ENCODE peak calls at places on chromosomes 16 and 17, in six cellular contexts. L is body of pancreas, T is psoas muscle, R is neural progenitor cell, W is fibroblast of lung, B is lower lobe of right lung. Y is an unnamed sample.

GRCh38 chr16:57096793-57097192 is 4.4 kb downstream of the CPNE2 start:
- DNase-seq in L (no peak), T (no peak), R (no peak), W (no peak), B (no peak), Y (no peak)

GRCh38 chr16:9484901-9485300 is 393.5 kb downstream of the HAPSTR1 start:
- DNase-seq in L (no peak), T (no peak), R (no peak), W (no peak), B (no peak), Y (no peak)

GRCh38 chr16:31528726-31529397 is 1.2 kb downstream of the AHSP start:
- DNase-seq in L (peak), T (no peak), R (no peak), W (no peak), B (no peak), Y (no peak)

GRCh38 chr17:60167095-60167741 is 17.4 kb downstream of the CA4 start:
- DNase-seq in L (peak), T (no peak), R (no peak), W (no peak), B (no peak), Y (peak)

GRCh38 chr17:64161380-64161779 is 31.4 kb upstream of the ERN1 start:
- DNase-seq in L (no peak), T (no peak), R (no peak), W (no peak), B (no peak), Y (no peak)

GRCh38 chr17:72591500-72592241 is 470.9 kb downstream of the SOX9 start:
- DNase-seq in L (peak), T (no peak), R (peak), W (peak), B (peak), Y (peak)

GRCh38 chr17:73203135-73203787 is 10.4 kb downstream of the COG1 start:
- DNase-seq in L (peak), T (no peak), R (no peak), W (no peak), B (no peak), Y (no peak)

GRCh38 chr17:34961093-34961911 is at the start of the genes CCT6B and ZNF830:
- DNase-seq in L (peak), T (peak), R (peak), W (peak), B (peak), Y (peak)

GRCh38 chr16:51113254-51114125 is 37.6 kb downstream of the SALL1 start:
- DNase-seq in L (no peak), T (no peak), R (peak), W (no peak), B (no peak), Y (no peak)

GRCh38 chr17:61514491-61514890 is 62.3 kb downstream of the TBX4 start:
- DNase-seq in L (no peak), T (no peak), R (no peak), W (no peak), B (no peak), Y (no peak)

GRCh38 chr17:40063034-40063765 is 435 bp downstream of the THRA start:
- DNase-seq in L (peak), T (peak), R (peak), W (no peak), B (peak), Y (no peak)

GRCh38 chr17:16872351-16872751 is 99.6 kb downstream of the TNFRSF13B start:
- DNase-seq in L (no peak), T (no peak), R (no peak), W (no peak), B (no peak), Y (no peak)

GRCh38 chr17:51435641-51436091 is 175.3 kb downstream of the UTP18 start:
- DNase-seq in L (peak), T (peak), R (peak), W (no peak), B (peak), Y (peak)

GRCh38 chr16:30458561-30459394 is 13.1 kb upstream of the SEPHS2 start:
- DNase-seq in L (no peak), T (peak), R (no peak), W (no peak), B (peak), Y (no peak)

GRCh38 chr17:77831497-77832179 is 126.9 kb upstream of the TNRC6C start:
- DNase-seq in L (no peak), T (no peak), R (peak), W (peak), B (peak), Y (peak)

GRCh38 chr17:5283531-5284315 is 1.6 kb downstream of the RABEP1 start:
- DNase-seq in L (no peak), T (no peak), R (peak), W (no peak), B (no peak), Y (no peak)

GRCh38 chr17:41548844-41549595 is 20.9 kb upstream of the KRT19 start:
- DNase-seq in L (peak), T (peak), R (peak), W (peak), B (peak), Y (peak)

GRCh38 chr16:49398761-49399160 is 25.2 kb downstream of the C16orf78 start:
- DNase-seq in L (no peak), T (no peak), R (no peak), W (no peak), B (no peak), Y (no peak)

GRCh38 chr17:75457047-75457654 is 716 bp downstream of the TMEM94 start:
- DNase-seq in L (peak), T (peak), R (peak), W (peak), B (peak), Y (peak)

GRCh38 chr16:48852955-48853354 is 243.0 kb upstream of the N4BP1 start:
- DNase-seq in L (no peak), T (peak), R (no peak), W (no peak), B (no peak), Y (no peak)

GRCh38 chr17:76943781-76944213 is 75.6 kb downstream of the MGAT5B start:
- DNase-seq in L (no peak), T (no peak), R (no peak), W (no peak), B (no peak), Y (no peak)

GRCh38 chr17:61656721-61657217 is 65.8 kb upstream of the NACA2 start:
- DNase-seq in L (no peak), T (no peak), R (no peak), W (no peak), B (no peak), Y (no peak)

GRCh38 chr17:47611372-47612350 is 38.1 kb upstream of the KPNB1 start:
- DNase-seq in L (no peak), T (no peak), R (no peak), W (peak), B (no peak), Y (peak)

GRCh38 chr16:51762081-51762995 is 611.3 kb upstream of the SALL1 start:
- DNase-seq in L (peak), T (peak), R (peak), W (peak), B (peak), Y (peak)

GRCh38 chr17:8123695-8124349 is at the start of gene HES7:
- DNase-seq in L (peak), T (no peak), R (peak), W (peak), B (no peak), Y (no peak)

GRCh38 chr17:2366747-2367494 is 29.6 kb downstream of the SGSM2 start:
- DNase-seq in L (no peak), T (no peak), R (peak), W (no peak), B (no peak), Y (no peak)

GRCh38 chr17:6910987-6911603 is 79.6 kb upstream of the TEKT1 start:
- DNase-seq in L (no peak), T (no peak), R (peak), W (peak), B (no peak), Y (peak)

GRCh38 chr17:77455111-77455877 is 314.5 kb downstream of the SEC14L1 start:
- DNase-seq in L (no peak), T (no peak), R (no peak), W (peak), B (no peak), Y (peak)

GRCh38 chr17:41553176-41553575 is 18.7 kb downstream of the KRT9 start:
- DNase-seq in L (no peak), T (no peak), R (no peak), W (no peak), B (no peak), Y (peak)

GRCh38 chr16:66717112-66717675 is 20.7 kb upstream of the CMTM4 start:
- DNase-seq in L (no peak), T (peak), R (peak), W (peak), B (no peak), Y (peak)

GRCh38 chr17:80252871-80253270 is 7.8 kb upstream of the RNF213 start:
- DNase-seq in L (peak), T (peak), R (peak), W (peak), B (peak), Y (no peak)

GRCh38 chr17:44069974-44070454 is 521 bp upstream of the G6PC3 start:
- DNase-seq in L (no peak), T (no peak), R (no peak), W (no peak), B (no peak), Y (peak)

GRCh38 chr17:40921026-40921425 is 16.4 kb downstream of the KRT23 start:
- DNase-seq in L (no peak), T (no peak), R (no peak), W (no peak), B (no peak), Y (peak)

GRCh38 chr17:41518031-41518430 is 659 bp downstream of the KRT15 start:
- DNase-seq in L (no peak), T (no peak), R (no peak), W (no peak), B (no peak), Y (no peak)

GRCh38 chr17:37111329-37111728 is 162.6 kb downstream of the AATF start:
- DNase-seq in L (no peak), T (no peak), R (no peak), W (no peak), B (no peak), Y (no peak)

GRCh38 chr16:8675183-8676159 is 1.1 kb downstream of the ABAT start:
- DNase-seq in L (peak), T (no peak), R (no peak), W (no peak), B (no peak), Y (no peak)

GRCh38 chr16:15599303-15600070 is 43.5 kb downstream of the MARF1 start:
- DNase-seq in L (no peak), T (no peak), R (no peak), W (no peak), B (no peak), Y (no peak)

GRCh38 chr16:48860341-48860740 is 250.4 kb upstream of the N4BP1 start:
- DNase-seq in L (no peak), T (no peak), R (no peak), W (no peak), B (no peak), Y (peak)

GRCh38 chr17:71975331-71975801 is 145.5 kb upstream of the SOX9 start:
- DNase-seq in L (no peak), T (peak), R (peak), W (peak), B (no peak), Y (peak)

DNA sequence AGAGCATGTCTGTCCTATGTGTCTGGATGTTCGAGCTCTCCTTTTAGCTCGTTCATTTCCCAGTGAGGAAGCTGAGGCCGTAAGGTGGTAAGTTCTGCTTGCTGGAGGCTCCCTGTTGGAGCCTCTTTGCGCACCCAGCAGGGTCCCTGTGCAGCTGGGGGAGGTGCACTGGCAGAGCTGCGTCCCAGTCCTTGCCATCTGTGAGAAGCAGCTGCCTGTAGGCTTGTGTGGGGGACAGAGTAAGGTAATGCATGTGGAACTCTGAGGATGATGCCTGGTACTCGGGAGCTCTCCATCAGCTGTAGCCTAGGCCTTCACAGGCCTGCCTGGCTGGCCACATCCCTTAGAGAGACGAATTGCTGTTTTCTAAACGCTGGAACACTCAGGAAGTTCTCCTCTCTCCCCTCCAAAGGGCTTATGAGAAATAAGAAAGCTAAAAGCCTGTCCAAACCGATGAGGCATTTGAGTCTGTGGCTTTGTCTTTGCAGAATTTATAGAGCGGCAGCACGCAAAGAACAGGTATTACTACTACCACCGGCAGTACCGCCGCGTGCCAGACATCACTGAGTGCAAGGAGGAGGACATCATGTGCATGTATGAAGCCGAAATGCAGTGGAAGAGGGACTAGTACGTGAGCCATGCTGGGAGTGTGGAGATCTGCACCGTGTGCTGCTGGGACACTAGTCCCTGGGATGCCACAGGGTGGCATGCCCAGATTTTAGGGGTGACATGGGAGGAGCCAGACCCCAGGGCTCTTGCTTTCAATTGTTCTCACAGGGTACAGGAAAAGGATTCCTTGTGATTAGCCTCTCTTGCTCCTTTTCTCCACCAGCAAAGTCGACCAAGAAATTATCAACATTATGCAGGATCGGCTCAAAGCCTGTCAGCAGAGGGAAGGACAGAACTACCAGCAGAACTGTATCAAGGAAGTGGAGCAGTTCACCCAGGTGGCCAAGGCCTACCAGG is 1.6 kb downstream of the NDUFB10 start:
- DNase-seq in L (peak), T (no peak), R (peak), W (peak), B (peak), Y (peak)
- H3K4me3 ChIP-seq in L (no peak), T (peak), R (peak), W (peak), B (peak), Y (peak)

DNA sequence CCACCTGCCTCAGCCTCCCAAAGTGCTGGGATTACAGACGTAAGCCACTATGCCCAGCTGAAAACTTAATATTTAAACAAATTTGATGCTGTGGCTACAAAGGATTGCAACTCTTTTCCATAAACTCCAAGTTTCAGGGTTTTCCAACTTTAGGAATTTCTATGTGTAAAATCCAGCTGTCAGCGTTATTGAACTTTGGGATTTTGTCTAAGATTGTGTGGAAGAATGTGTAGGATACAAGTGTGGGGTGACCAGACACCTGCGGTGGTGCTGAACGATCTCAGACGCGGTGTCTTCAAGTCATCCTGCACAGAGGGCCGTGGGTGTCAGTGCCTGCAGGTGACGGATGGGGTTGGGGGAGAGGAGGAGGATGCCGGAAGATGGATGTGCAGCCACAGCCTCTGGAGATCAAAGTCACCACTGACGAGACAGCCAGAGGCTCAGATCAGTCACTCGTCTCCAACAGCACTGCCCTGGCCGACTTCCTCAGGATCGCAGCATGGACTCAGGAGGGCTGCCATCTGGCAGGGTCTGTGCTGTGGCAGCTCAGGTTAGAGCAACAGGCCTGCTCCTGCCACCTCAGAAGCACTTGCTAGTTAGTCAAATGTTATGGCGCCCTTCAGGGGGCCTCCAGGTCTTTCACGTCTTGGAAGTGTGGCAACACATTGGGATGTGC is 13.0 kb downstream of the ACSF3 start:
- DNase-seq in L (no peak), T (no peak), R (no peak), W (no peak), B (no peak), Y (no peak)
- TF ChIP-seq CTCF in L (no peak), T (no peak), R (no peak), W (no peak), B (no peak), Y (no peak)

GRCh38 chr16:86664518-86665318 is 86.4 kb downstream of the FOXL1 start:
- DNase-seq in L (no peak), T (no peak), R (no peak), W (peak), B (no peak), Y (peak)
- H3K4me3 ChIP-seq in L (no peak), T (no peak), R (no peak), W (no peak), B (no peak), Y (no peak)

GRCh38 chr17:29042679-29043538 is at the start of gene PIPOX:
- DNase-seq in L (peak), T (no peak), R (peak), W (peak), B (peak), Y (peak)
- TF ChIP-seq CTCF in L (no peak), T (no peak), R (peak), W (peak), B (no peak), Y (no peak)